ENCODE peak calls at places on chromosome 22, in nine cellular contexts. L is endothelial cell of umbilical vein, D is mesendoderm, A is A549, N is neuronal stem cell, S is H1, G is OCI-LY7, E is fibroblast of lung, H is H9. M is an unnamed sample.

GRCh38 chr22:41271787-41272186 is 14.2 kb downstream of the RANGAP1 start:
- DNase-seq in G (no peak), S (no peak), D (no peak), N (no peak), H (no peak), L (no peak), A (no peak), E (no peak), M (no peak)

GRCh38 chr22:23248583-23248982 is 68.3 kb downstream of the BCR start:
- DNase-seq in A (no peak), L (peak; percentile 35), D (peak; percentile 76), H (peak; percentile 61), G (no peak), S (no peak), E (peak; percentile 53), N (no peak), M (peak; percentile 68)

GRCh38 chr22:41907436-41908401 is 7.2 kb downstream of the SHISA8 start:
- DNase-seq in A (no peak), H (peak; percentile 39), D (no peak), L (no peak), E (no peak), S (no peak), G (no peak), N (no peak), M (no peak)

GRCh38 chr22:21876486-21877176 is 9.2 kb upstream of the MAPK1 start:
- DNase-seq in N (no peak), A (no peak), S (no peak), E (peak; percentile 89), D (peak; percentile 17), H (no peak), L (peak; percentile 57), G (no peak), M (no peak)

GRCh38 chr22:23183107-23183698 is 2.9 kb downstream of the BCR start:
- DNase-seq in D (peak; percentile 94), H (peak; percentile 79), E (peak; percentile 59), A (no peak), N (peak; percentile 74), G (peak; percentile 43), S (peak; percentile 71), L (peak; percentile 79), M (peak; percentile 47)

GRCh38 chr22:32795214-32795596 is 6.3 kb upstream of the TIMP3 start:
- DNase-seq in G (no peak), L (no peak), E (no peak), H (no peak), D (no peak), N (no peak), A (no peak), S (no peak), M (no peak)

GRCh38 chr22:46140989-46141928 is 9.1 kb upstream of the PPARA start:
- DNase-seq in E (no peak), L (no peak), H (no peak), S (no peak), N (no peak), D (no peak), G (no peak), A (no peak), M (no peak)

GRCh38 chr22:25735657-25736056 is 6.3 kb upstream of the MYO18B start:
- DNase-seq in E (no peak), G (no peak), N (no peak), H (no peak), A (no peak), S (no peak), L (no peak), D (no peak), M (no peak)

GRCh38 chr22:28283025-28283654 is 364.1 kb upstream of the PITPNB start:
- DNase-seq in A (no peak), L (peak; percentile 73), G (no peak), N (no peak), E (peak; percentile 52), D (no peak), H (no peak), S (no peak), M (no peak)

GRCh38 chr22:43109921-43110443 is 568 bp upstream of the BIK start:
- DNase-seq in E (no peak), A (no peak), S (peak; percentile 70), G (no peak), H (peak; percentile 46), L (no peak), D (no peak), N (no peak), M (no peak)

GRCh38 chr22:17694193-17694592 is 55.6 kb downstream of the BCL2L13 start:
- DNase-seq in E (no peak), H (no peak), N (no peak), D (no peak), G (no peak), A (no peak), S (no peak), L (no peak), M (no peak)

GRCh38 chr22:17627961-17628303 is 617 bp downstream of the ATP6V1E1 start:
- DNase-seq in N (no peak), A (no peak), E (no peak), D (peak; percentile 6), H (no peak), L (no peak), S (no peak), G (no peak), M (no peak)

GRCh38 chr22:42969348-42969975 is 45.5 kb downstream of the PACSIN2 start:
- DNase-seq in H (no peak), E (peak; percentile 42), S (no peak), D (no peak), L (no peak), A (no peak), N (no peak), G (no peak), M (peak; percentile 30)

GRCh38 chr22:46542011-46542985 is 4.9 kb upstream of the CELSR1 start:
- DNase-seq in A (peak; percentile 72), H (peak; percentile 91), D (peak; percentile 69), S (peak; percentile 90), G (peak; percentile 71), N (peak; percentile 50), L (peak; percentile 66), E (peak; percentile 50), M (peak; percentile 70)

GRCh38 chr22:30253205-30253852 is 6.8 kb upstream of the LIF start:
- DNase-seq in H (no peak), L (no peak), D (no peak), E (peak; percentile 82), S (no peak), G (no peak), N (no peak), A (peak; percentile 93), M (peak; percentile 83)

GRCh38 chr22:43891360-43892182 is at the start of gene PNPLA5:
- DNase-seq in D (peak; percentile 50), N (no peak), S (peak; percentile 86), A (no peak), L (no peak), G (no peak), H (peak; percentile 87), E (no peak), M (no peak)

DNA sequence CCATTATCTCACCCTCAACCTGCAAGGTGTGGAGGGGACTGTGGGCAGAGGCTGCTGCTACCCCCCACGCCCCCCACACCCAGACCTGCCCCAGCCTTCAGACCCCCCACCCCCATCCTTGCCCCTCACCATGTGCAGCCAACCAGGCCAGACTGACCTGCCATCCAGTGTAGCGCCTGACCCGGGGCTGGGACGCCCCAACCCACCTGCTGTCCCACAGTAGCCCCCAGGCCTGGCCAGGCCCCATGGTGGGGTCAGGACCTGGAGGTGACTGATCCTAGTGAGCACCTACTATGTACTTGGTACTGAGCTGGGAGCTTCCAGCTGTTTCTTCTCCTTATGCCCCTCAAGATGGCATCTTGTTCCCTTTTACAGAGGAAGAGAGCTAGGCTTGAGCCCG is 113.1 kb downstream of the CACNA1I start:
- DNase-seq in A (no peak), E (no peak), N (no peak), L (no peak), D (no peak), G (no peak), S (no peak), H (no peak), M (no peak)
- H3K4me2 ChIP-seq in A (no peak overlapping the region), E (no peak overlapping the region), N (no peak overlapping the region), L (no peak overlapping the region), D (no peak overlapping the region), G (no peak overlapping the region), S (no peak overlapping the region), H (no peak overlapping the region), M (no peak overlapping the region)

DNA sequence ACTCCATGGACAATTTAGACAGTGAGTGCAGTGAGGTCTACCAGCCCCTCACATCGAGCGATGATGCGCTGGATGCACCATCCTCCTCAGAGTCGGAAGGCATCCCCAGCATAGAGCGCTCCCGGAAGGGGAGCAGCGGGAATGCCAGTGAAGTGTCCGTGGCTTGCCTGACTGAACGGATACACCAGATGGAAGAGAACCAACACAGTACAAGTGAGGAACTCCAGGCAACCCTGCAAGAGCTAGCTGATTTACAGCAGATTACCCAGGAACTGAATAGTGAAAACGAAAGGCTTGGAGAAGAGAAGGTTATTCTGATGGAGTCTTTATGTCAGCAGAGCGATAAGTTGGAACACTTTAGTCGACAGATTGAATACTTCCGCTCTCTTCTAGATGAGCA is 51.4 kb downstream of the SPECC1L start:
- DNase-seq in A (no peak), E (no peak), N (no peak), D (no peak), S (no peak), H (no peak), G (no peak), L (no peak), M (no peak)
- H3K4me2 ChIP-seq in A (no peak overlapping the region), E (no peak overlapping the region), N (no peak overlapping the region), D (no peak overlapping the region), S (no peak overlapping the region), H (no peak overlapping the region), G (no peak overlapping the region), L (no peak overlapping the region), M (no peak overlapping the region)

GRCh38 chr22:26805131-26805530 is 147.7 kb downstream of the MIAT start:
- DNase-seq in A (no peak), N (no peak), S (no peak), D (no peak), H (no peak), G (no peak), E (no peak), L (no peak), M (no peak)
- H3K4me2 ChIP-seq in A (no peak overlapping the region), N (no peak overlapping the region), S (no peak overlapping the region), D (no peak overlapping the region), H (no peak overlapping the region), G (no peak overlapping the region), E (no peak overlapping the region), L (no peak overlapping the region), M (no peak overlapping the region)

GRCh38 chr22:50468626-50469025 is 6.2 kb downstream of the SBF1 start:
- DNase-seq in S (no peak), D (no peak), N (no peak), H (no peak), L (no peak), E (no peak), G (no peak), A (no peak), M (no peak)

GRCh38 chr22:50465531-50465930 is 9.3 kb downstream of the SBF1 start:
- DNase-seq in H (no peak), D (no peak), E (no peak), L (no peak), A (no peak), G (no peak), S (no peak), N (no peak), M (no peak)

GRCh38 chr22:50467341-50467740 is 7.5 kb downstream of the SBF1 start:
- DNase-seq in G (peak; percentile 30), S (no peak), E (no peak), L (no peak), D (no peak), H (no peak), A (no peak), N (no peak), M (no peak)

GRCh38 chr22:50469377-50470305 is 5.2 kb downstream of the SBF1 start:
- DNase-seq in D (peak; percentile 80), L (no peak), H (peak; percentile 84), S (no peak), N (no peak), E (peak; percentile 17), G (peak; percentile 98), A (no peak), M (peak; percentile 64)

GRCh38 chr22:50467773-50468440 is 6.9 kb downstream of the SBF1 start:
- DNase-seq in S (no peak), H (no peak), N (no peak), G (peak; percentile 55), D (no peak), L (no peak), E (no peak), A (no peak), M (no peak)
- H3K4me2 ChIP-seq in S (no peak overlapping the region), H (no peak overlapping the region), N (no peak overlapping the region), G (peak overlapping the region; percentile 80), D (no peak overlapping the region), L (no peak overlapping the region), E (no peak overlapping the region), A (no peak overlapping the region), M (no peak overlapping the region)

M was measured in PC-3.